ENCODE peak calls at places on chromosomes 11 and 22, in seven cellular contexts. I is ELR, F is GM23338, Q is T-helper 2 cell, Z is renal cortical epithelial cell, P is Calu3, Y is LHCN-M2. J is an unnamed sample.

GRCh38 chr11:117020873-117021564 is 77.2 kb downstream of the SIK3 start:
- DNase-seq in Z (no peak), Q (no peak), I (no peak), F (no peak), P (no peak), Y (no peak), J (no peak)

GRCh38 chr22:22195265-22196017 is 49.1 kb upstream of the VPREB1 start:
- DNase-seq in Q (peak), Z (peak), I (peak), P (peak), F (peak), Y (peak), J (peak)

GRCh38 chr11:40027737-40028136 is 1431.7 kb downstream of the LRRC4C start:
- DNase-seq in P (no peak), F (no peak), Z (no peak), Y (no peak), Q (no peak), I (no peak), J (no peak)

GRCh38 chr11:11382858-11383532 is 29.9 kb upstream of the CSNK2A3 start:
- DNase-seq in Z (no peak), I (no peak), Y (peak), P (no peak), F (no peak), Q (no peak), J (no peak)

GRCh38 chr11:76140912-76141574 is 65.3 kb downstream of the WNT11 start:
- DNase-seq in Z (no peak), F (no peak), P (no peak), Q (no peak), I (no peak), Y (no peak), J (no peak)

GRCh38 chr11:71086687-71087258 is 165.6 kb downstream of the SHANK2 start:
- DNase-seq in Y (peak), Z (peak), I (peak), Q (no peak), P (peak), F (peak), J (peak)

GRCh38 chr11:69301491-69302401 is 7.8 kb downstream of the MYEOV start:
- DNase-seq in P (peak), F (no peak), Q (no peak), Y (peak), Z (peak), I (peak), J (peak)

GRCh38 chr11:9755561-9755960 is 91.7 kb downstream of the SWAP70 start:
- DNase-seq in F (no peak), P (no peak), Z (peak), Y (peak), Q (no peak), I (peak), J (no peak)

GRCh38 chr22:40898850-40899357 is 37.0 kb upstream of the DNAJB7 start:
- DNase-seq in Q (no peak), F (peak), P (no peak), I (peak), Z (peak), Y (peak), J (peak)

GRCh38 chr11:117673561-117673960 is 123.5 kb downstream of the DSCAML1 start:
- DNase-seq in P (no peak), I (no peak), Q (no peak), Y (no peak), F (no peak), Z (no peak), J (no peak)

GRCh38 chr11:116980136-116980793 is 118.0 kb downstream of the SIK3 start:
- DNase-seq in Z (no peak), F (no peak), I (no peak), P (no peak), Y (no peak), Q (no peak), J (no peak)

GRCh38 chr11:122709042-122709760 is 53.7 kb downstream of the UBASH3B start:
- DNase-seq in Q (no peak), Z (peak), P (peak), I (peak), Y (peak), F (no peak), J (no peak)

GRCh38 chr11:99117603-99118002 is 96.9 kb downstream of the CNTN5 start:
- DNase-seq in Q (no peak), Z (no peak), Y (peak), P (no peak), F (peak), I (no peak), J (no peak)

GRCh38 chr11:10638285-10638684 is 55.3 kb downstream of the IRAG1 start:
- DNase-seq in F (no peak), I (no peak), P (no peak), Y (no peak), Z (no peak), Q (no peak), J (no peak)

J was measured in T47D.